ENCODE peak calls at places on chromosomes 4 and X, in six cellular contexts. Q, R, W, D, M and F are unnamed samples. For H3K27me3, the result is how much of the 10 kb centered on the place peaks cover.

GRCh38 chrX:10483191-10483808 is 137.1 kb downstream of the MID1 start:
- DNase-seq in Q (no peak), R (peak), W (no peak), D (peak), M (no peak), F (no peak)

GRCh38 chrX:147522986-147523385 is 388.7 kb upstream of the FMR1 start:
- DNase-seq in Q (no peak), R (no peak), W (no peak), D (no peak), M (no peak), F (no peak)

GRCh38 chr4:150960079-150960478 is 55.0 kb downstream of the LRBA start:
- DNase-seq in Q (peak), R (no peak), W (peak), D (no peak), M (no peak), F (no peak)

GRCh38 chrX:138885886-138886285 is 174.4 kb upstream of the FGF13 start:
- DNase-seq in Q (peak), R (no peak), W (no peak), D (no peak), M (no peak), F (no peak)

GRCh38 chrX:42219231-42219630 is 295.9 kb upstream of the CASK start:
- DNase-seq in Q (peak), R (no peak), W (no peak), D (no peak), M (no peak), F (no peak)

GRCh38 chr4:188532751-188533150 is 393.5 kb downstream of the TRIML1 start:
- DNase-seq in Q (no peak), R (no peak), W (no peak), D (no peak), M (no peak), F (no peak)

GRCh38 chrX:79080131-79080530 is 64.4 kb upstream of the GPR174 start:
- DNase-seq in Q (no peak), R (no peak), W (no peak), D (no peak), M (no peak), F (no peak)

GRCh38 chrX:42398967-42399631 is 378.9 kb downstream of the PPP1R2C start:
- DNase-seq in Q (no peak), R (no peak), W (no peak), D (no peak), M (no peak), F (no peak)

GRCh38 chrX:118579417-118579816 is 83.8 kb downstream of the DOCK11 start:
- DNase-seq in Q (no peak), R (no peak), W (no peak), D (peak), M (no peak), F (no peak)

GRCh38 chr4:88706574-88706973 is 8.9 kb upstream of the NAP1L5 start:
- DNase-seq in Q (peak), R (peak), W (peak), D (peak), M (no peak), F (no peak)

GRCh38 chrX:49059209-49060191 is 701 bp downstream of the CCDC120 start:
- DNase-seq in Q (no peak), R (no peak), W (no peak), D (no peak), M (no peak), F (peak)

GRCh38 chrX:72001471-72001870 is 90.8 kb downstream of the NHSL2 start:
- DNase-seq in Q (no peak), R (no peak), W (no peak), D (no peak), M (no peak), F (no peak)

GRCh38 chrX:129522184-129523059 is 868 bp downstream of the SMARCA1 start:
- DNase-seq in Q (peak), R (peak), W (peak), D (peak), M (peak), F (peak)

GRCh38 chrX:136931661-136932060 is 51.1 kb upstream of the RBMX start:
- DNase-seq in Q (no peak), R (no peak), W (no peak), D (no peak), M (no peak), F (no peak)

GRCh38 chr4:8267077-8267476 is 2.5 kb upstream of the HTRA3 start:
- DNase-seq in Q (no peak), R (peak), W (peak), D (peak), M (peak), F (peak)

GRCh38 chr4:111562811-111563210 is 582.4 kb upstream of the FAM241A start:
- DNase-seq in Q (peak), R (no peak), W (no peak), D (no peak), M (no peak), F (no peak)

GRCh38 chr4:111040904-111041303 is 418.0 kb upstream of the PITX2 start:
- DNase-seq in Q (peak), R (no peak), W (no peak), D (no peak), M (no peak), F (no peak)

GRCh38 chr4:166991162-166991561 is 243.1 kb downstream of the SPOCK3 start:
- DNase-seq in Q (no peak), R (no peak), W (no peak), D (no peak), M (no peak), F (no peak)

GRCh38 chr4:116055857-116056827 is 942.7 kb upstream of the NDST4 start:
- DNase-seq in Q (peak), R (no peak), W (no peak), D (no peak), M (no peak), F (no peak)

GRCh38 chrX:148695362-148695761 is 194.9 kb downstream of the AFF2 start:
- DNase-seq in Q (no peak), R (no peak), W (no peak), D (no peak), M (no peak), F (no peak)

GRCh38 chrX:46180258-46180687 is 364.9 kb downstream of the ZNF674 start:
- DNase-seq in Q (peak), R (no peak), W (no peak), D (no peak), M (peak), F (no peak)

GRCh38 chrX:68932611-68933010 is 103.8 kb downstream of the EFNB1 start:
- DNase-seq in Q (no peak), R (peak), W (no peak), D (no peak), M (no peak), F (no peak)

GRCh38 chrX:68929332-68930150 is 100.7 kb downstream of the EFNB1 start:
- DNase-seq in Q (peak), R (no peak), W (no peak), D (no peak), M (no peak), F (no peak)

GRCh38 chrX:68928401-68928800 is 99.6 kb downstream of the EFNB1 start:
- DNase-seq in Q (no peak), R (no peak), W (no peak), D (no peak), M (no peak), F (no peak)

GRCh38 chrX:68930576-68931317 is 101.9 kb downstream of the EFNB1 start:
- DNase-seq in Q (no peak), R (no peak), W (no peak), D (no peak), M (no peak), F (no peak)

DNA sequence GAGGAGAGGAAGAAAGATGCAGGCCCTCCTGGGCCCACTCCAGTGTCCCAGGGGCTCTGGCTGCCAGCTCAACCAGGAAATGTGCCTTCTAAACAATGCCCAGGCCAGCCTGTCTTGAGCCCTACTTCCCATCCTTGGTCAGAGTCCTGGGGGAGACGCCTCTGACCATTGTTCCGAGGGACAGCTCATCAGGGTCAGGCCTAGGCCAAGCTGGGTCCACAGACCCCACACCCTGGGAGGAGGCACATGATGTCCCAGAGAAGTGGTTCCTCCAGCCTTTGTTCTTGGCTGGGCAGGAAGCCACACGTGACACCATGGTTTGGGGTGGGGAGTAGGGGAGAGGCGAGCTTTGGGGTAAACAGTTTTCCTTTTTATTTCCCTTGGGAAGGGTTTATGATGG is 102.5 kb downstream of the EFNB1 start:
- DNase-seq in Q (no peak), R (no peak), W (no peak), D (no peak), M (no peak), F (no peak)
- H3K27me3 ChIP-seq in Q (under half), R (under half), W (under half), D (under half), M (under half), F (under half)

GRCh38 chr4:147991543-147992295 is 259.8 kb downstream of the ARHGAP10 start:
- DNase-seq in Q (no peak), R (no peak), W (no peak), D (no peak), M (peak), F (no peak)

GRCh38 chr4:147996840-147997239 is 265.0 kb downstream of the ARHGAP10 start:
- DNase-seq in Q (no peak), R (no peak), W (no peak), D (no peak), M (no peak), F (no peak)

GRCh38 chr4:147994076-147994475 is 262.2 kb downstream of the ARHGAP10 start:
- DNase-seq in Q (no peak), R (no peak), W (peak), D (no peak), M (no peak), F (no peak)

DNA sequence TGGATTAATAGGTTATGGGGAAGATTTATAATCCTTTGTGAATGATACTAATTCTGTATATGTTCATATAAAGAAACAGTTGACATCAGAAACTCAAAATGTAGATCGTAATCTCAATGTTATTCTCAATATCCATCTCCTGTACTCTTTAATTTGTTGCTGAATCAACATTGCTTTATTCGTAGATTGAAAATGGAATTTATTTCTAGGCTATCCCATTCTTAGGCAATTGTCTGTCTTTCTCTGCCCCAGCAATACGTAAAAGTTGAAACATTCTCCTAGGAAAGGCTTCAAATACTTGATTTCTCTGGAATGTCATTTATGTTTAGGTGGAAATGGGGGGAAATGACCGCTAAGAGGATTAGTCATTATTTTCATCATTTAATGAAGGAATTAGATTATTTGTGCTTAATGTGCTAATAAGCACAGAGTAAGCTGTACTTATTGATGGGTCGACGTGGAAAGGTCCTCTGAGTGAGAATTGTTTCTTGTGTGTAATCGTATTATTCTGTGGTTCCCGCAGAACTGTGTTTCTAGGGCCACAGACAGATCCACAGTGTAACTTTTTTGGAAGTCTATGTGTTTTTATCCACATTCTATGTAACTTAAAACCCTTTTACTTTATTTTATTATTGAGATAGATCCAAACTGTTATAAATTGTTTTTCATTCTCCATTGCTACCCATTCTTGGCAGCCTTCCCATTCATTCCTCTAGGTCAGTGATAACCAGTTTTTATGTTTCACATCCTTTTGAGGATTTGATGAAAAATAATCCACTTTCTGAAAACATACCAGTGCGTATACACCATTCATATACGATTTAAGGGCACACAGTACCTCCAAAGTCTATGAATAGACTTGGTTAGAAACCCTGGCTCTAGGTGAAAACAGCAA is 262.9 kb downstream of the ARHGAP10 start:
- DNase-seq in Q (no peak), R (no peak), W (no peak), D (no peak), M (no peak), F (no peak)
- H3K4me3 ChIP-seq in Q (no peak), R (no peak), W (no peak), D (no peak), M (no peak), F (no peak)

DNA sequence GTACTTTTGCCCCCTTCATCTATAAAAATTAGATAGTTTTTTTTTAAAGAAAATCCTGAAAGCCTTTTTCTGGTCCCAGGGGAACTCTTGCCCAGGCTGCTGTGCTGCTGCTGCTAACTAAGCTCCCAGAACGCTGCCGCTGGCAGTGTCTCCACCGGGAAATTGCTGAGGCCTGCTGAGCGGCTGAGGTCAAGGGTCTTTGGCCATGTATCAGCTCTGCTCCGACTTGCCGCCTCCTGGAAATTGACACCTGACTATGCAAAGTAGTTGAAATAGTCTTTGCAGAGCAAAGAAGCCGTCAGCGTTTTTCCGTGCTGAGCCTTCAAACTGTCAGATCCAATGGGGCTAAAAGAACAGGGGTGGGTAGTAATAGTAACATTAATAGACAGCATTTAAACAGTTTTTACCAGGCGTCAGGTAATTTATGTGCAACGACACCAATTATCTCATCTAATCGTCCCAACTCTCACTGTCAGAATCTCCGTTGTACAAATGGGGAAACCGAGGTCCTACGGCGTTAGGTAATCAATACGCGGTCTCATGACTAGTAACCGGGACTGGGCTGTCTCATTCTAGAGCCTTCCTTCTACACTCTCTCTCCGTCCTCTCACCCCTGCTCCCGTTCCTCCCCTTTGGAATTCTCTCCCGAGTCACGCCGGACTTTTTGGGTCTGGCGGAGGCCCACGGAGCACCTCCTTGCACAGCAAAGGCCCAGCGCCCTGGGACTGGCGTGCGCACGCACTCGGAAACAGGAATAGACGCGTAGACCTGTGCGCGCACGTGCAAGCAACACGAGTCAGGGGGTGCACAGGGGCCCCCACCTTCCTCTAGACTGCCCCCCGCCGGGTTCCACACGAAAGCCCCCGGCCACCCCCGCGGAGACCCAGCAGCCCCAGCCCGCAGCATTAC is 595 bp downstream of the QDPR start:
- DNase-seq in Q (peak), R (peak), W (peak), D (peak), M (peak), F (no peak)
- H3K27ac ChIP-seq in Q (peak), R (peak), W (peak), D (peak), M (no peak), F (peak)

DNA sequence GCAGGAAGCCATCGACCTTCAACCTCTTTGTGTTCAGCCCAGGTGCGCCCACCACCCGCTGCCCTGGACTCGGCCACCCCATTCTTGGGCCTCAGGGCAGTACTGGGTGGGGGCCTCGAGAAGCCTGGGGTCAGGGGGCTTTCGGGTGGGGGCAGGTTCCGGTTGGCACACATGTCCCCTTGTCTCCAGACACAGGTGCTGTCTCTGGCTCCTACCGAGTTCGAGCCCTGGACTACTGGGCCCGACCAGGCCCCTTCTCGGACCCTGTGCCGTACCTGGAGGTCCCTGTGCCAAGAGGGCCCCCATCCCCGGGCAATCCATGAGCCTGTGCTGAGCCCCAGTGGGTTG is 7.4 kb upstream of the FGFRL1 start:
- DNase-seq in Q (no peak), R (no peak), W (no peak), D (no peak), M (no peak), F (no peak)
- H3K27me3 ChIP-seq in Q (under half), R (under half), W (under half), D (half or more), M (half or more), F (under half)

DNA sequence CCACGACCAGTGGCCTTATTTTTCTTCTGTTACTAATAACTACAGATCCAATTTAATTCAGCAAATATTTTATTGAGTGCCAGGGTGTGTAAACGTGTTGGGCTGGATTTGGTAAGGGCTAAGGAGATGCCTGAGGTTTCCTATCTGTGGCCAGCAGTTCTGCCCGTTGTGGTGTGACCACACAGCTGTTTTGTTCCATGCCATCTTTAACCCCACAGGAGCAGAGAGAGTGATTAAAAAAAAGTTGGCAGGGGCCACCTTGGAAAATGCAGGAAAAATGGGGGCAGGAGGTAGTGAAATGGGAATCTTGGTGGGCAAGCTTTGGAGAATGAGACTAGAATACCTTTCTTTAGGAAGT is 1.1 kb downstream of the PLAC8 start:
- DNase-seq in Q (peak), R (no peak), W (no peak), D (no peak), M (no peak), F (no peak)
- H3K4me3 ChIP-seq in Q (no peak), R (no peak), W (no peak), D (no peak), M (no peak), F (peak)

GRCh38 chr4:55560096-55560495 is 13.4 kb upstream of the CLOCK start:
- DNase-seq in Q (no peak), R (no peak), W (no peak), D (no peak), M (no peak), F (no peak)
- H3K27ac ChIP-seq in Q (no peak), R (no peak), W (no peak), D (no peak), M (no peak), F (no peak)

DNA sequence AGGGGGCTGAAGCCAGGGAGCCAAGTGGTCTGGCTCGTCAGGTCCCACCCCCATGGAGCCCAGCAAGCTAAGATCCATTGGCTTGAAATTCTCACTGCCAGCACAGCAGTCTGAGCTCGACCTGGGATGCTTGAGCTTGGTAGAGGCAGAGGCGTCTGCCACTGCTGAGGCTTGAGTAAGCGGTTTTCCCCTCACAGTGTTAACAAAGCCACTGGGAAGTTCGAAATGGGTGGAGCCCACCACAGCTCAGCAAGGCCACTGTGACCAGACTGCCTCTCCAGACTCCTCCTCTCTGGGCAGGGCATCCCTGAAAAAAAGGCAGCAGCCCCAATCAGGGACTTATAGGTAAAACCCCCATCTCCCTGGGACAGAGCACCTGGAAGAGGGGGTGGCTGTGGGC is 353.8 kb downstream of the NAP1L3 start:
- DNase-seq in Q (no peak), R (no peak), W (no peak), D (no peak), M (peak), F (no peak)
- H3K27me3 ChIP-seq in Q (under half), R (under half), W (under half), D (under half), M (under half), F (under half)

GRCh38 chr4:184821242-184821641 is 4.5 kb downstream of the ACSL1 start:
- DNase-seq in Q (no peak), R (no peak), W (no peak), D (no peak), M (no peak), F (no peak)
- H3K4me3 ChIP-seq in Q (no peak), R (no peak), W (no peak), D (no peak), M (no peak), F (no peak)

GRCh38 chr4:37825943-37826281 is 574 bp upstream of the PGM2 start:
- DNase-seq in Q (peak), R (peak), W (peak), D (no peak), M (peak), F (no peak)
- H3K27ac ChIP-seq in Q (peak), R (peak), W (peak), D (peak), M (no peak), F (peak)

DNA sequence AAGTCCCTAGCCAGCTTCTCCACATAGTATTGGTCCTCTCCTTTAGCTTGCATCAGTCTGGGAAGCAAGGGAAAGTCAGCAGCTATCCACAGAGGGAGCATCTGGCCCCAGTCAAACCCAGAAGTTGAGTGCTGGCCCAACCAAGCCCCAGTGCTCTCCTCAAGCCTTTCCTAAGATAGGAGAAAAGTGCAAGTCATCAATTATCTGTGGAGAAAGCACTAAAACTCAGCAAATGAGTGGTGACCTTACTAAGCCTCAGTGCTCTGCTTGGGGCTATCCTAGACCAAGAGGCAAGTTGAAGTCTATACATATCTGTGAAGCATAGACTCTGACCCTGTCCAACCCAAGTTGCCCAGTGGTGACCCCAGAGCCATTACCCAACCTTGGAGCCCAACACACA is 28.5 kb upstream of the MAGEE1 start:
- DNase-seq in Q (no peak), R (no peak), W (no peak), D (no peak), M (no peak), F (no peak)
- H3K27me3 ChIP-seq in Q (under half), R (under half), W (under half), D (under half), M (under half), F (under half)